ENCODE peak calls at places on chromosomes 1 and 21, in five cellular contexts. H is aorta, Q is MM.1S, Y is left ventricle myocardium inferior, M is HAP-1. T is an unnamed sample. For H3K27me3, the result is how much of the 10 kb centered on the place peaks cover.

GRCh38 chr1:24693827-24694379 is 50.8 kb downstream of the SRRM1 start:
- DNase-seq in H (no peak), Q (no peak), Y (no peak), M (no peak), T (no peak)

GRCh38 chr1:22234631-22235030 is 91.7 kb upstream of the WNT4 start:
- DNase-seq in H (no peak), Q (no peak), Y (no peak), M (no peak), T (no peak)

GRCh38 chr1:32825181-32825580 is 7.7 kb downstream of the S100PBP start:
- DNase-seq in H (no peak), Q (no peak), Y (no peak), M (no peak), T (no peak)

GRCh38 chr1:205480349-205481278 is 23.9 kb upstream of the CDK18 start:
- DNase-seq in H (no peak), Q (peak), Y (no peak), M (no peak), T (peak)

GRCh38 chr1:38555594-38555993 is 304.0 kb downstream of the RRAGC start:
- DNase-seq in H (no peak), Q (peak), Y (no peak), M (no peak), T (no peak)

GRCh38 chr1:26831546-26832248 is 5.2 kb downstream of the ZDHHC18 start:
- DNase-seq in H (no peak), Q (no peak), Y (no peak), M (no peak), T (no peak)

GRCh38 chr1:169091480-169091941 is 15.0 kb upstream of the ATP1B1 start:
- DNase-seq in H (no peak), Q (no peak), Y (no peak), M (no peak), T (peak)

GRCh38 chr1:27001570-27002360 is 8.3 kb downstream of the TRNP1 start:
- DNase-seq in H (no peak), Q (no peak), Y (peak), M (no peak), T (peak)

GRCh38 chr21:15015622-15016471 is 49.0 kb downstream of the NRIP1 start:
- DNase-seq in H (no peak), Q (no peak), Y (no peak), M (no peak), T (no peak)

GRCh38 chr1:206470692-206471414 is 577 bp downstream of the IKBKE start:
- DNase-seq in H (peak), Q (peak), Y (no peak), M (no peak), T (no peak)

GRCh38 chr1:1954831-1955441 is 35.9 kb upstream of the TMEM52 start:
- DNase-seq in H (peak), Q (no peak), Y (no peak), M (peak), T (no peak)

GRCh38 chr1:154955039-154955717 is 721 bp downstream of the PBXIP1 start:
- DNase-seq in H (no peak), Q (peak), Y (no peak), M (peak), T (peak)

GRCh38 chr1:160428655-160429054 is 28.3 kb downstream of the VANGL2 start:
- DNase-seq in H (no peak), Q (peak), Y (no peak), M (peak), T (peak)

GRCh38 chr1:78281580-78281979 is 209.2 kb upstream of the PTGFR start:
- DNase-seq in H (no peak), Q (no peak), Y (no peak), M (no peak), T (no peak)

GRCh38 chr1:30760596-30761311 is 3.2 kb upstream of the LAPTM5 start:
- DNase-seq in H (no peak), Q (no peak), Y (no peak), M (no peak), T (peak)

GRCh38 chr1:44805311-44806024 is 1.7 kb downstream of the DYNLT4 start:
- DNase-seq in H (peak), Q (no peak), Y (peak), M (no peak), T (no peak)

GRCh38 chr1:85884372-85885035 is 176.3 kb upstream of the ZNHIT6 start:
- DNase-seq in H (no peak), Q (no peak), Y (no peak), M (no peak), T (no peak)

GRCh38 chr1:42658880-42659337 is 686 bp downstream of the PPIH start:
- DNase-seq in H (no peak), Q (no peak), Y (no peak), M (no peak), T (no peak)

GRCh38 chr1:67787746-67788145 is 45.5 kb downstream of the GNG12 start:
- DNase-seq in H (no peak), Q (no peak), Y (no peak), M (no peak), T (no peak)

GRCh38 chr1:223425550-223425949 is 32.3 kb downstream of the CCDC185 start:
- DNase-seq in H (no peak), Q (no peak), Y (no peak), M (no peak), T (no peak)

GRCh38 chr21:36100971-36101641 is 31.3 kb downstream of the CBR1 start:
- DNase-seq in H (no peak), Q (peak), Y (no peak), M (no peak), T (no peak)
- H3K27me3 ChIP-seq in H (under half), Q (under half), Y (half or more), M (under half), T (under half)

GRCh38 chr21:45560106-45561021 is 18.1 kb upstream of the SLC19A1 start:
- DNase-seq in H (peak), Q (no peak), Y (peak), M (no peak), T (no peak)

GRCh38 chr21:45559216-45560105 is 17.2 kb upstream of the SLC19A1 start:
- DNase-seq in H (peak), Q (no peak), Y (peak), M (no peak), T (no peak)

GRCh38 chr21:45562965-45563364 is 20.7 kb upstream of the SLC19A1 start:
- DNase-seq in H (no peak), Q (no peak), Y (no peak), M (no peak), T (no peak)

GRCh38 chr21:45558044-45558721 is 15.9 kb upstream of the SLC19A1 start:
- DNase-seq in H (peak), Q (no peak), Y (peak), M (no peak), T (no peak)

DNA sequence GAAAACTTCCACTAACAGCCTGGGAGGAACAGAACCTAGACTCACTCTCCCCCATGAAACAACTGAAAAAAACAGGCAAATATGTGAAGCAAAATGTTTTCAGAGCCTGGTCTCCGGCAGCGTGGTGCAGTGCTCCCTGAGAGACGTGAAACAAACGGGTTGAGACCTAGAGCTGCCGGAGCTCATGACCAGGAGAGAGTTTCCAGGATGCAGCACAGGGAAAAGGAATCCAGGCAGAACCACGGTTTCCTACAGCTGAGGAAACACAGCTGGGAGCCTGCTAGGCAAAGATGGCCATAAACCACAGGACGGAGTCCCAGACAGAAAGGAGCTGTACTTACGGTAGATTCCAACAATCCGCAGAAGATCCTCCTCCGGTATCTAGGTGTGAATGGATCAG is 20.2 kb upstream of the SLC19A1 start:
- DNase-seq in H (peak), Q (no peak), Y (no peak), M (no peak), T (no peak)
- H3K27me3 ChIP-seq in H (under half), Q (half or more), Y (half or more), M (under half), T (under half)

DNA sequence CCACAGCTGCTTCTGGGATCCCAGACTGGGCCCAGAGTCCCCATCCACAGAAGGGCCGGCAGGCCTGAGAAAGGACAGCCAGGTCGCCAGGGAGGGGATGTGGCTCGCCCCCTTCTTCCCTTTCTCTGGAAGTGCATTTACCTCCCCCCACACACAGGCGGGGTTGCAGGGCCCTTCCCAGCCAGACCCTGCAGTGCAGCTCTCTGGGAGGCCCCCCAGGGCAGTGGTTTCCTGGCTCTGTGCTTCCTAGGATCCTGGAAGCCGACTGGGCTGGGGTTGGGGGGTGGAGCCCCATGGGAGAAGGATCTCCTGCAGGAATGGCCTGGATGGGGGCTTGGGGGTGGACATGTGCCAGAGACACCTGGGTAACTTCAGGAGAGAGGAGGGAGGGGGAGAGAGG is 4.2 kb upstream of the COL6A1 start:
- DNase-seq in H (peak), Q (no peak), Y (peak), M (peak), T (no peak)
- H3K27me3 ChIP-seq in H (under half), Q (half or more), Y (under half), M (under half), T (under half)

DNA sequence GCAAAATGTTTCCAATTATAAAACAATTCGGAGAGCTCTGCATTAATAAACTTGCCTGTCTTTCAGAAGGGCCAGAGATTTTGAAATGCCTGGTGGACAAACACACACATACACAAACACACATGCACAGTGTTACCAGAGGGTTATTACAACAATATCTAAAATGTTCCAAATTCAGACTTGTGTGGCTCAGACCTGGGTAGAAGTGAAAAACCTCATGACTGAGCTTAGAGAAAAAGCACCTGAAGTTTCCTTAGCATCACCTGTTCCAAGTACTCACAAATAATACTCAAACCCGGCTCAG is 247.9 kb downstream of the FOXD2 start:
- DNase-seq in H (no peak), Q (no peak), Y (no peak), M (no peak), T (no peak)
- H3K27me3 ChIP-seq in H (under half), Q (under half), Y (half or more), M (under half), T (under half)

GRCh38 chr1:213095467-213095866 is 44.4 kb downstream of the RPS6KC1 start:
- DNase-seq in H (no peak), Q (no peak), Y (no peak), M (no peak), T (no peak)
- H3K27me3 ChIP-seq in H (under half), Q (under half), Y (under half), M (under half), T (under half)

DNA sequence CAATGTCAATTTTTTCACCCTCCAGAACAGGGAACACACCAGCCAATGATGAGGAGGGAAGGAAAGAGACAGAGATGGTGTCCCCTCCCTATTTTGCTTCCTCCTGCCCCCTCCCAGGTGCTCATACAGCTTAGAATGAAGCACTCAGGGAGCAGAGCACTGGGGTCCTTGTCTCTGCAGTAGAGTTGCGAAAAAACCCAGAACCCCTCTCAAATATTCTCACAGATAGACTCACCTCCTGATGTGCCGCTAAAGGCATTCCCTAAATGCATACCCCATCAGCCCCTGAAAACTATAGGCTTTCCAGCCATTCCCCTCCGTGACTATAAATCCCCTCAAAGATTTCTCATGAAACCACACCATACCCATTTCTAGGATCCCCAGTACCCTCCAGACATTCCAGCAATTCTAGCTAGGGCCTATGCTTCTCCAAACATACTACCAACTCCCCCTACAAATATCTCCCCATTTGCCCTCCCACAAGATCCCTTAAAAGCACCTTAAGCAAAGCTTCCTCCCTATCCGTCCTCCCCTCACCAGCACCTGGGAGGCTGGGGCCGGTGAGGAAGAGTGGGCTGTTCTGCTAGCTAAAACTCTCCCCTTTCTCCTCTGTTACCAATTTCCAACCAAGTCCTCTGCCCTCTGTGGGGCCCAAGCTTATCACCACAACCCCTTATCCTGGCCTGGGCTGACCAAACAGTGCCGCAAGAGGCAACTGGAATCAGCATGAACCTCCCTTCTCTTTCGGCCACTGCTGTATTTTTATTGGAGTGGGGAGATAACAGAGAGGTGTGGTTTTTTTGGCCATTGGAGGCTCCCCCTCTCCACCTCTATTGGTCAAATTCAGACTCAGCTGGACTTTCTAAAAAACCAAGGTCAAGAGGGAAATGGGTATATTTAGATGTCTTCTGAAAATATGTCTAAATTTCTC is 54.7 kb downstream of the RHBG start:
- DNase-seq in H (no peak), Q (no peak), Y (no peak), M (no peak), T (no peak)
- H3K27me3 ChIP-seq in H (under half), Q (half or more), Y (half or more), M (half or more), T (under half)

DNA sequence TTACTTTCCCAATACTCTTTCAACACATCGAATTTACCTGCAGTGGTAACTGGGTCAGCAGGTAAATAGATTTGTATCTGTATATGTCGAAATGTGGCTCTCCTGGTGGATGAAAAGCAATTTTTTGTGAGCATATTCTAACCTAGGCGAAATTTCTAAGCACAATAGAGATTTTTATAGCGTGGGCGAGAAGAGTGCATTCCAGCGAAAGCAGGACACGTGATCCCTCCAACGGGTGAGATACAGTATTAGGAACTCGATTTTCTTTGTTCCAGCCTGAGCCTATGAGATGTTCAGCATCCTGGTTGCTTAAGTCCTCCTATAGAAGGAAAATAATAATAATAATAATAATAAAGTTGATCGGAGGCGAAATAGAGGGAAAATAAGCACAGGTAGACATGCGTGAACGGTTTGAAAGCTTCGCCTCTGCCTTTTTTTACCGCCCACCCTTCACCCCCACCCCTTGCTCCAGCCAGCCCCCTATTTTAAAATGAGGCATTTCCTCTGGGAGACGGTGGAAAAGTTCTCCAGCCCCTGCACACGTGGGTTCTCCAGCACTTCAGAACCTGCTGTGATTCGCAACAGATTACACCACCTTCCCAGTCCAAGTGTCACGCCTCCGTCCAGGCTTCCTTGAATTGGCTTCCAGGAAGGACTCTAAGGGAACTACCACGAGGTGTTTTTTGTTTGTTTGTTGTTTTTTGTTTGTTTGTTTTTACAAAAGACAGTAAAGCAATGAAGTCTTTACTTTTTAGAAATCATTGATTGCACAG is 2.4 kb downstream of the LRRC7 start:
- DNase-seq in H (no peak), Q (no peak), Y (no peak), M (peak), T (no peak)
- H3K27me3 ChIP-seq in H (under half), Q (under half), Y (half or more), M (under half), T (under half)

GRCh38 chr1:34612091-34612631 is 142.7 kb upstream of the GJB5 start:
- DNase-seq in H (no peak), Q (no peak), Y (no peak), M (no peak), T (no peak)

GRCh38 chr1:34610063-34610462 is 144.8 kb upstream of the GJB5 start:
- DNase-seq in H (no peak), Q (no peak), Y (no peak), M (no peak), T (no peak)

GRCh38 chr1:34606504-34606903 is 148.3 kb upstream of the GJB5 start:
- DNase-seq in H (no peak), Q (no peak), Y (no peak), M (no peak), T (no peak)

DNA sequence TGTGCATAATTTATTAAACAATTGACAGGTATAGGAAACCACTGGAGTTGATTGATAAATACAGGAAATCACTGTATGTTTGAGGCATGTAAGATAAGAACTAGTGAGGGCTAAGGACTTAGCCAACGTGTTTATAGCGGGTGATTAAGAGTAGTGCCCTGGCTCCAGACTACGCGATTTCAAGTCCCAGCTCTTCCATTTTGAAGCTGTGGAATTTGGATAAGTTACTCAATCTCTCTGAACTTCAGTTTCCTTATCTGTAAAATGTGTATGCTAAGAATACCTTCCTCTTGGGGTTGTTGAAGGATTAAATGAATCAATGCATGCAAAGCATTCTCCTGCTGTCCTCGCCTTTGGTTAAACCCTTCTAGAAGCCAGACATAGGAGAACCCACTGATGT is 143.3 kb upstream of the GJB5 start:
- DNase-seq in H (no peak), Q (no peak), Y (no peak), M (no peak), T (no peak)
- H3K27me3 ChIP-seq in H (under half), Q (half or more), Y (half or more), M (under half), T (under half)

GRCh38 chr1:212214377-212214776 is 70.8 kb upstream of the PPP2R5A start:
- DNase-seq in H (no peak), Q (no peak), Y (no peak), M (no peak), T (no peak)
- H3K27me3 ChIP-seq in H (under half), Q (under half), Y (under half), M (under half), T (under half)